ENCODE peak calls at places on chromosome 2, in four cellular contexts. K is left ventricle myocardium inferior, Z is H1, M is cardiac muscle cell. U is an unnamed sample.
A peak's percentile ranks its signal among the peaks of the same experiment; 100 is the strongest.

GRCh38 chr2:212595036-212595654 is 56.5 kb upstream of the ERBB4 start:
- DNase-seq in K (no peak), Z (no peak), M (peak; percentile 1), U (no peak)

GRCh38 chr2:133109772-133110171 is 439.8 kb upstream of the LYPD1 start:
- DNase-seq in K (no peak), Z (no peak), M (peak; percentile 18), U (no peak)

GRCh38 chr2:68946117-68946516 is 6.6 kb downstream of the GKN2 start:
- DNase-seq in K (no peak), Z (no peak), M (no peak), U (no peak)

GRCh38 chr2:30756051-30756719 is 51.1 kb downstream of the CAPN13 start:
- DNase-seq in K (no peak), Z (no peak), M (peak; percentile 38), U (peak; percentile 67)

GRCh38 chr2:207792244-207792785 is 22.6 kb upstream of the FZD5 start:
- DNase-seq in K (no peak), Z (no peak), M (peak; percentile 80), U (peak; percentile 70)

GRCh38 chr2:216103213-216103612 is 5.9 kb upstream of the XRCC5 start:
- DNase-seq in K (no peak), Z (no peak), M (no peak), U (no peak)

GRCh38 chr2:134337617-134338016 is 83.7 kb downstream of the MGAT5 start:
- DNase-seq in K (no peak), Z (no peak), M (no peak), U (no peak)

GRCh38 chr2:210318491-210318890 is 3.5 kb upstream of the MYL1 start:
- DNase-seq in K (no peak), Z (no peak), M (no peak), U (no peak)

GRCh38 chr2:71793965-71794364 is 340.6 kb downstream of the DYSF start:
- DNase-seq in K (no peak), Z (no peak), M (no peak), U (no peak)

GRCh38 chr2:223597071-223597470 is 5.1 kb downstream of the SCG2 start:
- DNase-seq in K (no peak), Z (no peak), M (no peak), U (no peak)

GRCh38 chr2:38146302-38146916 is 70.5 kb upstream of the CYP1B1 start:
- DNase-seq in K (peak; percentile 50), Z (peak; percentile 15), M (peak; percentile 91), U (no peak)

GRCh38 chr2:55056024-55056521 is 5.8 kb upstream of the RTN4 start:
- DNase-seq in K (no peak), Z (no peak), M (peak; percentile 53), U (no peak)

GRCh38 chr2:99864561-99865216 is 277.7 kb downstream of the AFF3 start:
- DNase-seq in K (no peak), Z (no peak), M (peak; percentile 61), U (no peak)

GRCh38 chr2:53970095-53970897 is 497 bp downstream of the PSME4 start:
- DNase-seq in K (peak; percentile 22), Z (no peak), M (peak; percentile 55), U (peak; percentile 47)

GRCh38 chr2:186349508-186349907 is 136.6 kb upstream of the ZC3H15 start:
- DNase-seq in K (no peak), Z (no peak), M (peak; percentile 87), U (peak; percentile 35)

GRCh38 chr2:28721601-28722191 is 29.9 kb upstream of the PPP1CB start:
- DNase-seq in K (no peak), Z (no peak), M (no peak), U (no peak)

GRCh38 chr2:226911932-226912331 is 76.1 kb downstream of the RHBDD1 start:
- DNase-seq in K (no peak), Z (no peak), M (peak; percentile 55), U (no peak)

GRCh38 chr2:53508667-53509066 is 258.9 kb upstream of the CHAC2 start:
- DNase-seq in K (no peak), Z (no peak), M (no peak), U (no peak)

GRCh38 chr2:62724886-62725711 is 19.6 kb downstream of the EHBP1 start:
- DNase-seq in K (peak; percentile 19), Z (no peak), M (no peak), U (peak; percentile 39)

GRCh38 chr2:27871805-27872204 is 18.4 kb downstream of the RBKS start:
- DNase-seq in K (no peak), Z (no peak), M (no peak), U (peak; percentile 45)

GRCh38 chr2:14855751-14856150 is 223.2 kb downstream of the LRATD1 start:
- DNase-seq in K (no peak), Z (no peak), M (no peak), U (no peak)

GRCh38 chr2:234842753-234843152 is 109.1 kb upstream of the SH3BP4 start:
- DNase-seq in K (no peak), Z (no peak), M (no peak), U (no peak)

GRCh38 chr2:178084273-178084672 is 11.7 kb upstream of the PDE11A start:
- DNase-seq in K (no peak), Z (no peak), M (peak; percentile 24), U (no peak)

GRCh38 chr2:175865716-175866115 is 136.4 kb downstream of the LNPK start:
- DNase-seq in K (no peak), Z (no peak), M (no peak), U (no peak)

GRCh38 chr2:230124792-230125452 is 56.2 kb upstream of the SLC16A14 start:
- DNase-seq in K (peak; percentile 22), Z (no peak), M (no peak), U (no peak)

GRCh38 chr2:222904557-222905258 is 43.9 kb downstream of the ACSL3 start:
- DNase-seq in K (no peak), Z (no peak), M (peak; percentile 35), U (no peak)

GRCh38 chr2:131006561-131006960 is 86.7 kb downstream of the FAM168B start:
- DNase-seq in K (no peak), Z (no peak), M (no peak), U (no peak)
- H3K27me3 ChIP-seq in K (peaks cover 68% of the 10 kb centered on the region), Z (no peaks in the 10 kb centered on the region), M (no peaks in the 10 kb centered on the region), U (no peaks in the 10 kb centered on the region)

DNA sequence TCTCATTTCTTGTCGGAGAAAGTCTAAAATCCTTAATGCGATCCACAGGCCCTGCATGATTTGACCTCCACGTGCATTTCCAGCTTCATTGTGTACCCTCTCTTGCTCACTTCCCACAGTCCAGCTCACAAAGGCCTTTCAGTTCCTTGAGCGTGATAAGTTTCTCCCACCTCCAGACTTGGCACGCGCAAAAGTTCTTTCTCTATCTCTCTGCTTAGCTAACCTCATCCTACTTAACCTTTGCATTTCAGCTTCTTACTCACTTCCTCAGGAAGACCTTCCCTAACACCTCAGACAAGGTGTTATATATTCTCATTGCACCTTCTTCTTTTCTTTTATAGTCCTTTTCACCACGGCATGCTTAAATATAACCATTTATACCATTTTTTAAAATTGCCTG is 124.8 kb upstream of the XPO1 start:
- DNase-seq in K (no peak), Z (no peak), M (no peak), U (no peak)
- H3K27me3 ChIP-seq in K (no peaks in the 10 kb centered on the region), Z (no peaks in the 10 kb centered on the region), M (no peaks in the 10 kb centered on the region), U (no peaks in the 10 kb centered on the region)

GRCh38 chr2:11669454-11670291 is at the start of gene NTSR2:
- DNase-seq in K (peak; percentile 59), Z (peak; percentile 65), M (peak; percentile 74), U (peak; percentile 54)

GRCh38 chr2:11676640-11677039 is 6.6 kb upstream of the NTSR2 start:
- DNase-seq in K (no peak), Z (no peak), M (no peak), U (no peak)

GRCh38 chr2:11674983-11675382 is 5.0 kb upstream of the NTSR2 start:
- DNase-seq in K (no peak), Z (no peak), M (no peak), U (no peak)

GRCh38 chr2:11675423-11676112 is 5.6 kb upstream of the NTSR2 start:
- DNase-seq in K (no peak), Z (no peak), M (no peak), U (no peak)

GRCh38 chr2:11672404-11672803 is 2.4 kb upstream of the NTSR2 start:
- DNase-seq in K (no peak), Z (no peak), M (no peak), U (no peak)
- H3K27me3 ChIP-seq in K (peaks cover 83% of the 10 kb centered on the region), Z (peaks cover 28% of the 10 kb centered on the region), M (peaks cover 27% of the 10 kb centered on the region), U (peaks cover 12% of the 10 kb centered on the region)

GRCh38 chr2:75055820-75056675 is 97.6 kb downstream of the POLE4 start:
- DNase-seq in K (no peak), Z (peak; percentile 62), M (no peak), U (no peak)

GRCh38 chr2:75053484-75054112 is 95.2 kb downstream of the POLE4 start:
- DNase-seq in K (no peak), Z (peak; percentile 31), M (peak; percentile 45), U (peak; percentile 23)

GRCh38 chr2:75054296-75054695 is 95.9 kb downstream of the POLE4 start:
- DNase-seq in K (no peak), Z (no peak), M (no peak), U (no peak)

DNA sequence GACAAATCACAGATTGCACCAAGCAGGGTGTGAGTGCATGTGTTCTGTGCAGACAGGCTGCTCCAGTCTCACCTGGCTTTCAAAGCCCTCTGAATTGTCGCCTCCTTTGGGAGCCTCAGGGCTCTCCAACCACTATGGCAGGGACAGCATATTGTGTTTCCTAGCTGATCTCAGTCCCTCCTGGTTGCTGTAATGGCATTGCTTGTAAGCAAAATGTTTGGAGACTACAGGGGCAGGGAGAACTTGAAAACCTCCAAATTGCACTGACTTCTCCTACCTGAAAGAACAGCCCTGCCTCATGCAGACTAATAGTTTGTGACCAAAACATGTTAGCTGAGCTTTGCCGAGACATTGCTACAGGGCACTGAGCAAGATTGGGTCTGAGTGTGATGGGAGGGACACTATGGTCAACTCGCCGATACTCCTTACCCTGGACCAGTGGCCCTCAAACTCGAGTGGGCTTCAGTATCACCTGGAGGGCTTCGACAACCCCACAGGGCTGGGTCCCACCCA is 96.9 kb downstream of the POLE4 start:
- DNase-seq in K (no peak), Z (no peak), M (no peak), U (no peak)
- H3K27me3 ChIP-seq in K (no peaks in the 10 kb centered on the region), Z (no peaks in the 10 kb centered on the region), M (no peaks in the 10 kb centered on the region), U (no peaks in the 10 kb centered on the region)

GRCh38 chr2:73205611-73206010 is 3.2 kb downstream of the NOTO start:
- DNase-seq in K (no peak), Z (no peak), M (no peak), U (no peak)
- H3K27me3 ChIP-seq in K (peaks cover 66% of the 10 kb centered on the region), Z (peaks cover 37% of the 10 kb centered on the region), M (peaks cover 83% of the 10 kb centered on the region), U (peaks cover 9% of the 10 kb centered on the region)

GRCh38 chr2:10482979-10483378 is 34.9 kb upstream of the ODC1 start:
- DNase-seq in K (no peak), Z (no peak), M (peak; percentile 18), U (no peak)
- H3K27me3 ChIP-seq in K (peaks cover 42% of the 10 kb centered on the region), Z (no peaks in the 10 kb centered on the region), M (peaks cover 55% of the 10 kb centered on the region), U (peaks cover 3% of the 10 kb centered on the region)

DNA sequence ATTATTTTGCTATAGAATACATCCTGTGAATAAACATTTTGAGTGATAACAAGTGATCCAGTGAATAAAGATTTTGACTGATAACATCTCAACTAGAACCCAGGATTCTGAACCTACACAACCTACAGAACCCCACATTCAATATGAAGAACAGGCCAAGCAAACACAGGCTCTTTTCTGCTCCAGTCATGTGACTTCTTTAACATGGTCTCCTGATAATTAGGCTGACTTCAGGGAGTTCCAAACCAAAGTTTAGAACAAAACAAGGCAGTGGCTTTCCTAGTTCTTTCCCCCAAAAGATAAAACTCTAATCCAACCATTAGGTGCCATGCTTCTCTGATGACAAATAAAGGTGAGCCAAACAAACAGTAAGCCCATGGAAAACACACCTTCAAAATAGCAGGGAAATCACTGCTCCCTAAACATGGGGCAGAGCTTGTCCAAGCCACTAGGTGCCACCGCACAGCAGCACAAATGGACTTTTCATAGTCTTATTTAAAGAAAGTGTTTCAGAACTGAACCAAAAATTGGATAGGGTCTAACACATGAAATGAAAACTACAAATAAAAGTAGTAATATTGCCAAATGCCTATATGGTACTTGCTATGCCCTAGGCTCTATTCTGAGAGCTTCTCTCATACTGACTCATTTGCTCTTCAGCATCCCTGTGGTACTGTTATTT is 95.3 kb downstream of the EVA1A start:
- DNase-seq in K (no peak), Z (no peak), M (peak; percentile 61), U (no peak)
- H3K27me3 ChIP-seq in K (peaks cover 38% of the 10 kb centered on the region), Z (no peaks in the 10 kb centered on the region), M (no peaks in the 10 kb centered on the region), U (no peaks in the 10 kb centered on the region)